ENCODE peak calls at places on chromosomes 11 and 22, in seven cellular contexts. L is CD4-positive, CD25-positive, alpha-beta regulatory T cell; V is hepatocyte; Y is neural progenitor cell; S is mesendoderm; G is CD8-positive, alpha-beta T cell; B is NT2/D1. P is an unnamed sample.

GRCh38 chr22:36362819-36363377 is 24.9 kb downstream of the MYH9 start:
- DNase-seq in L (no peak), V (no peak), Y (no peak), S (no peak), G (no peak), B (no peak), P (no peak)

GRCh38 chr11:33790088-33790487 is 15.8 kb upstream of the FBXO3 start:
- DNase-seq in L (no peak), V (no peak), Y (no peak), S (no peak), G (no peak), B (no peak), P (peak; percentile 35)

GRCh38 chr11:118263694-118264567 is at the start of gene MPZL2:
- DNase-seq in L (no peak), V (peak; percentile 83), Y (peak; percentile 63), S (peak; percentile 57), G (no peak), B (no peak), P (peak; percentile 93)

GRCh38 chr11:92810423-92810822 is 159.0 kb upstream of the MTNR1B start:
- DNase-seq in L (no peak), V (no peak), Y (no peak), S (no peak), G (no peak), B (no peak), P (no peak)

GRCh38 chr11:93659216-93659615 is 2.3 kb upstream of the CEP295 start:
- DNase-seq in L (no peak), V (no peak), Y (no peak), S (no peak), G (no peak), B (no peak), P (no peak)

GRCh38 chr11:75633409-75634011 is 35.3 kb downstream of the MAP6 start:
- DNase-seq in L (no peak), V (peak; percentile 67), Y (peak; percentile 47), S (peak; percentile 42), G (no peak), B (no peak), P (peak; percentile 49)

GRCh38 chr11:99098258-99098657 is 77.5 kb downstream of the CNTN5 start:
- DNase-seq in L (no peak), V (no peak), Y (no peak), S (no peak), G (no peak), B (no peak), P (no peak)

GRCh38 chr11:69962152-69962551 is 116.0 kb upstream of the ANO1 start:
- DNase-seq in L (no peak), V (no peak), Y (no peak), S (peak; percentile 51), G (no peak), B (no peak), P (peak; percentile 74)

GRCh38 chr11:29131055-29131454 is 885.8 kb downstream of the KCNA4 start:
- DNase-seq in L (no peak), V (no peak), Y (no peak), S (no peak), G (no peak), B (no peak), P (no peak)

GRCh38 chr22:32307055-32307454 is 50.6 kb upstream of the RFPL3 start:
- DNase-seq in L (no peak), V (no peak), Y (no peak), S (no peak), G (no peak), B (no peak), P (no peak)

GRCh38 chr22:20089977-20090729 is 10.1 kb downstream of the DGCR8 start:
- DNase-seq in L (no peak), V (no peak), Y (no peak), S (no peak), G (no peak), B (no peak), P (no peak)

GRCh38 chr11:95641506-95641905 is 148.1 kb downstream of the FAM76B start:
- DNase-seq in L (no peak), V (no peak), Y (no peak), S (no peak), G (peak; percentile 4), B (no peak), P (no peak)

GRCh38 chr11:3854660-3854976 is 846 bp upstream of the STIM1 start:
- DNase-seq in L (no peak), V (no peak), Y (no peak), S (peak; percentile 67), G (no peak), B (no peak), P (peak; percentile 23)

GRCh38 chr11:82719316-82719715 is 14.3 kb downstream of the FAM181B start:
- DNase-seq in L (no peak), V (no peak), Y (peak; percentile 13), S (peak; percentile 31), G (no peak), B (no peak), P (no peak)

DNA sequence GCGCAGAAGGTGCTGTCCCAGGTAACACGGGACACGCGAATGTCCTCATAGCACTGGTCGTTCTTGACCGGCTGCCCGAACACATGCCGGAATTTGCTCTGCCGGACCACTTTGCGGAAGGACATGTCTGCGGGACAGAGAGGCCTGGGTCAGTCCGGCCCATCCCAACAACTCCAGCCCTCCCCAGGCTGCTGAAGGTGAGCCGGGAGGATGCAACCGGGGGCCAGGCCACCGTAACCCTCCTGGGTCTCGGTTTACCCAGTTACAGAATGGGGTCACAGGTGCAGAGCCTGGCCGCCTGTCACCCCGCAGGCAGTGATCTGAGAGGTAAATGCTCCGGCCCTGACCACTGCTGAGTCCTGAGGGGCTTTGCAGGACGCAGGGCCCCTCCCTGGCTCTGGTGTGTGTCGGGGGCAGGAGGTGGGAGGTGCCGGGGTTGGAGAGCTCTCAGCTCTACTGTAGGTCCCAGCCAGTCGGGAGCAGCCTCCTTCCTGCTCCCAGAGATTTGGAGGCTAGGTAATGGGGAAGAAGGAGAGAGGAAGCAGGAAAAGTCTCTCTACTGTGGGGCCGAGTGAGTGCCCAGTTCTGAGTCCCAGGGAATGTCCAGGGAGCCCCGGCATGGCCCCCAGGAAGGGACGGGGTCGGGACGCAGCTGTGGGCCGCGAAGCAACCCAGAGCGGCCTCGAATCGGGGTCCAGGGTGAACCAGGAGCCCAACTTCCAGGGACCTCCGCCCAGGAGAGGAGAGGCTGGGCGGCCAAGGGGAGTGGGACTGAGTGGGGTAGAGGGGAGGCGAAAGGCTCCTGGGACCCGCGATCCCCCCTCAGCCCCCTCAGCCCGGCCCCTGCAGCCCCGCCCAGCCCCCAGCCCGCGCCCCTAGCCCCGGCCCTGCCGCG is 525 bp downstream of the CORO1B start:
- DNase-seq in L (no peak), V (no peak), Y (no peak), S (peak; percentile 24), G (no peak), B (no peak), P (no peak)
- H3K4me3 ChIP-seq in L (no peak overlapping the region), V (peak overlapping the region; percentile 90), Y (peak overlapping the region; percentile 81), S (peak overlapping the region; percentile 79), G (no peak overlapping the region), B (peak overlapping the region; percentile 89), P (peak overlapping the region; percentile 64)

GRCh38 chr11:128734439-128735224 is 40.8 kb downstream of the FLI1 start:
- DNase-seq in L (no peak), V (no peak), Y (no peak), S (no peak), G (no peak), B (no peak), P (no peak)
- H3K4me1 ChIP-seq in L (peaks cover 100% of the 10 kb centered on the region), V (no peaks in the 10 kb centered on the region), Y (peaks cover 35% of the 10 kb centered on the region), S (peaks cover 13% of the 10 kb centered on the region), G (peaks cover 99% of the 10 kb centered on the region), B (peaks cover 2% of the 10 kb centered on the region), P (peaks cover 10% of the 10 kb centered on the region)

GRCh38 chr11:65290448-65291165 is 24.1 kb upstream of the CDC42EP2 start:
- DNase-seq in L (no peak), V (peak; percentile 68), Y (no peak), S (no peak), G (no peak), B (no peak), P (no peak)
- H3K4me3 ChIP-seq in L (no peak overlapping the region), V (no peak overlapping the region), Y (no peak overlapping the region), S (no peak overlapping the region), G (no peak overlapping the region), B (no peak overlapping the region), P (no peak overlapping the region)

DNA sequence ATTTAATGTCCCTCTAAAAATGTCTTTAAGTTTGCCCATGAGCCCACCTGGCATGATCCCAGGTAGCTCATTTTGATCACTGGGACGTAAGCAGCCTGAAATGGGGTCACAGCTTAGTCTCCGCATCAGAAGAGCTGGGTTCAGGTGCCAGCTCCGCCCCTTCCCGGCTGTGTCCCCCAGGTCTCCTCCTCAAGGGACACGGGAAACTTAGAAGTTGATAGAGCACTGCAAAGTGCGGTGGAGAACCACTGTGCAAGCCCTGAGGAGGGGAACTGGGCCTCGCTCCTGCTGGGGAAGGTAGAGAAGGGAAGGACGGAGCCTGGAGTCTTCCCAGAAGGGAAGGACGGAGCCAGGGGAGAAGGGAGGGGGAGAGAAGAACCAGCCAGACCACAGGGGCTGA is 7.7 kb downstream of the TOM1 start:
- DNase-seq in L (no peak), V (no peak), Y (no peak), S (no peak), G (no peak), B (no peak), P (no peak)
- H3K4me1 ChIP-seq in L (peaks cover 79% of the 10 kb centered on the region), V (peaks cover 22% of the 10 kb centered on the region), Y (peaks cover 25% of the 10 kb centered on the region), S (peaks cover 6% of the 10 kb centered on the region), G (peaks cover 47% of the 10 kb centered on the region), B (peaks cover 5% of the 10 kb centered on the region), P (peaks cover 8% of the 10 kb centered on the region)

DNA sequence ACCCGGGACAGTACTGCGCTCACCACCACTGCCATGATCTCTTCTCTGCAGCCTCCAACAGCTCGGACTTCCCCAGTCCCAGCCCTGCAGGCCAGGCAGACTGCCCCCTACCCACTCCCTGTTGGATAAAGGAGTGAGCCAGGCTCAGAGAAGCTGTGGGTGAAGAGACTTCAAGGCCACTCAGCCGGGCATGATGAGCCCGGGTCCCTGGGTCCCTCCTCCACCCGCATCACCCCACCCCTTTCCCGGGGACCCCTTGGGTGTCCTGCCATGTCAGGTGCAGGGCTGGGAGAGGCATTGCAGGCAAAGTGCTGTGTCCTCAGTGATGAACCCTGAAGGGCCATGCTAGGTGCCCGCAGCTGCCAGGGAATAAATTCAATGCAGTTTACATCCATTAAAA is 14.5 kb downstream of the LSP1 start:
- DNase-seq in L (no peak), V (no peak), Y (no peak), S (no peak), G (no peak), B (no peak), P (no peak)
- H3K4me3 ChIP-seq in L (no peak overlapping the region), V (no peak overlapping the region), Y (no peak overlapping the region), S (no peak overlapping the region), G (no peak overlapping the region), B (no peak overlapping the region), P (no peak overlapping the region)

GRCh38 chr11:1092145-1092670 is 17.5 kb downstream of the MUC2 start:
- DNase-seq in L (no peak), V (no peak), Y (no peak), S (no peak), G (no peak), B (no peak), P (no peak)
- H3K4me1 ChIP-seq in L (no peaks in the 10 kb centered on the region), V (no peaks in the 10 kb centered on the region), Y (no peaks in the 10 kb centered on the region), S (no peaks in the 10 kb centered on the region), G (no peaks in the 10 kb centered on the region), B (peaks cover 7% of the 10 kb centered on the region), P (no peaks in the 10 kb centered on the region)

DNA sequence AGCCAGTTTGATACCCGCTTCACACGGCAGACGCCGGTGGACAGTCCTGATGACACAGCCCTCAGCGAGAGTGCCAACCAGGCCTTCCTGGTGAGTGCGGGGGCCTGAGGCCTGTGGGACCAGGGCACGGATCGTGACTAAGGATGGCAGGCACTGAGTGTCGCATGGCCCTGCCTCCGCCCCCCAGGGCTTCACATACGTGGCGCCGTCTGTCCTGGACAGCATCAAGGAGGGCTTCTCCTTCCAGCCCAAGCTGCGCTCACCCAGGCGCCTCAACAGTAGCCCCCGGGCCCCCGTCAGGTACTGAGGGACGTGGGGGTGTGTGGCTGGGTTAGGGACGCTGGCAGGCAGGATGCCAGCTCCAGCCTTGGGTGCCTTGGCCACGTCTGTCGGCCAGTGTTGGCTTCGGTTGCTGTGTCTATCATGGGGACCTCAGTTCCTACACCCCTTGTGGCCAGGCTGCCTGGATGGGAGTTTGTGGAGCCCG is 3.0 kb downstream of the PTPRCAP start:
- DNase-seq in L (no peak), V (no peak), Y (no peak), S (no peak), G (no peak), B (no peak), P (no peak)
- H3K4me3 ChIP-seq in L (no peak overlapping the region), V (no peak overlapping the region), Y (no peak overlapping the region), S (no peak overlapping the region), G (peak overlapping the region; percentile 98), B (no peak overlapping the region), P (no peak overlapping the region)

P was measured in small intestine.